ENCODE peak calls at places on chromosomes 7 and 10, in eight cellular contexts. T is NCI-H1930, W is C1 segment of cervical spinal cord, L is memory B cell, X is posterior cingulate gyrus, E is left ventricle myocardium superior, O is A549, D is pancreas. R is an unnamed sample.

GRCh38 chr7:157584420-157584819 is 247.6 kb downstream of the DNAJB6 start:
- DNase-seq in W (no peak), E (no peak), L (no peak), O (no peak), D (no peak), X (no peak), T (no peak), R (no peak)

GRCh38 chr7:25963733-25964132 is 188.3 kb upstream of the NFE2L3 start:
- DNase-seq in D (peak), W (no peak), O (no peak), X (no peak), T (no peak), L (no peak), E (no peak), R (no peak)

GRCh38 chr7:157547102-157547501 is 210.3 kb downstream of the DNAJB6 start:
- DNase-seq in E (peak), T (no peak), W (no peak), O (no peak), L (no peak), D (no peak), X (no peak), R (no peak)

GRCh38 chr7:105489409-105489808 is 32.7 kb downstream of the PUS7 start:
- DNase-seq in E (no peak), L (no peak), X (no peak), D (no peak), T (no peak), O (no peak), W (no peak), R (no peak)

GRCh38 chr10:13865758-13866491 is 279.2 kb downstream of the PRPF18 start:
- DNase-seq in L (no peak), W (no peak), O (peak), E (no peak), X (no peak), D (no peak), T (no peak), R (peak)

GRCh38 chr7:45258533-45259226 is 101.1 kb downstream of the RAMP3 start:
- DNase-seq in D (no peak), O (no peak), X (no peak), E (no peak), T (no peak), W (no peak), L (no peak), R (no peak)

GRCh38 chr10:1379601-1380000 is 323.4 kb downstream of the WDR37 start:
- DNase-seq in L (no peak), O (no peak), E (no peak), D (no peak), X (no peak), W (no peak), T (no peak), R (no peak)

GRCh38 chr7:24978837-24979469 is 1.0 kb downstream of the OSBPL3 start:
- DNase-seq in L (no peak), W (no peak), T (no peak), X (peak), O (no peak), D (no peak), E (peak), R (no peak)

GRCh38 chr10:62082729-62083412 is 181.4 kb downstream of the ARID5B start:
- DNase-seq in T (no peak), X (no peak), L (peak), O (peak), W (no peak), D (no peak), E (no peak), R (no peak)

GRCh38 chr10:1957057-1957456 is 219.7 kb upstream of the ADARB2 start:
- DNase-seq in E (no peak), X (no peak), W (no peak), O (no peak), D (no peak), T (no peak), L (no peak), R (no peak)

GRCh38 chr10:125257521-125258105 is 97.2 kb upstream of the CTBP2 start:
- DNase-seq in W (no peak), T (no peak), X (no peak), O (no peak), D (no peak), E (no peak), L (no peak), R (no peak)

GRCh38 chr7:114985316-114985715 is 63.4 kb downstream of the MDFIC start:
- DNase-seq in X (no peak), O (no peak), W (no peak), T (no peak), D (no peak), E (no peak), L (no peak), R (no peak)

GRCh38 chr7:128415217-128415785 is 5.5 kb upstream of the IMPDH1 start:
- DNase-seq in D (no peak), O (no peak), X (no peak), W (no peak), E (no peak), T (no peak), L (no peak), R (no peak)

GRCh38 chr10:122068844-122069243 is 79.9 kb downstream of the TACC2 start:
- DNase-seq in O (no peak), D (no peak), X (no peak), E (no peak), T (no peak), L (no peak), W (no peak), R (no peak)

GRCh38 chr7:39595102-39595620 is 28.2 kb upstream of the RALA start:
- DNase-seq in T (no peak), L (no peak), D (no peak), W (no peak), O (no peak), X (no peak), E (no peak), R (no peak)

GRCh38 chr10:26064106-26064505 is 130.1 kb downstream of the MYO3A start:
- DNase-seq in D (no peak), L (no peak), T (no peak), O (no peak), E (no peak), X (no peak), W (no peak), R (no peak)